ENCODE peak calls at places on chromosomes 5 and 9, in ten cellular contexts. One of them, this sample, is unnamed.

GRCh38 chr5:124628251-124628650 is 118.2 kb downstream of the ZNF608 start:
- DNase-seq in AML-193: no peak
- DNase-seq in K562: no peak
- DNase-seq in non-pigmented ciliary epithelial cell: no peak
- DNase-seq in glomerular endothelial cell: no peak
- DNase-seq in stimulated activated CD8-positive, alpha-beta memory T cell treated with anti-CD3 and anti-CD28 coated beads, Interleukin-15, amount 100 ng/mL, for 1 hour: no peak
- DNase-seq in ovary: no peak
- DNase-seq in GM20000: no peak
- DNase-seq in fibroblast of pulmonary artery: no peak
- DNase-seq in D721Med: no peak
- DNase-seq in this sample: no peak

GRCh38 chr9:115204827-115205506 is 87.0 kb upstream of the TNC start:
- DNase-seq in AML-193: peak
- DNase-seq in K562: no peak
- DNase-seq in non-pigmented ciliary epithelial cell: no peak
- DNase-seq in glomerular endothelial cell: no peak
- DNase-seq in stimulated activated CD8-positive, alpha-beta memory T cell treated with anti-CD3 and anti-CD28 coated beads, Interleukin-15, amount 100 ng/mL, for 1 hour: no peak
- DNase-seq in ovary: no peak
- DNase-seq in GM20000: peak
- DNase-seq in fibroblast of pulmonary artery: peak
- DNase-seq in D721Med: no peak
- DNase-seq in this sample: no peak

GRCh38 chr5:168939887-168940534 is 360.8 kb upstream of the PANK3 start:
- DNase-seq in AML-193: no peak
- DNase-seq in K562: no peak
- DNase-seq in non-pigmented ciliary epithelial cell: no peak
- DNase-seq in glomerular endothelial cell: no peak
- DNase-seq in stimulated activated CD8-positive, alpha-beta memory T cell treated with anti-CD3 and anti-CD28 coated beads, Interleukin-15, amount 100 ng/mL, for 1 hour: no peak
- DNase-seq in ovary: no peak
- DNase-seq in GM20000: no peak
- DNase-seq in fibroblast of pulmonary artery: no peak
- DNase-seq in D721Med: no peak
- DNase-seq in this sample: no peak

GRCh38 chr5:143499480-143500114 is 96.1 kb upstream of the NR3C1 start:
- DNase-seq in AML-193: no peak
- DNase-seq in K562: no peak
- DNase-seq in non-pigmented ciliary epithelial cell: no peak
- DNase-seq in glomerular endothelial cell: no peak
- DNase-seq in stimulated activated CD8-positive, alpha-beta memory T cell treated with anti-CD3 and anti-CD28 coated beads, Interleukin-15, amount 100 ng/mL, for 1 hour: no peak
- DNase-seq in ovary: no peak
- DNase-seq in GM20000: no peak
- DNase-seq in fibroblast of pulmonary artery: no peak
- DNase-seq in D721Med: no peak
- DNase-seq in this sample: peak

GRCh38 chr9:118059520-118060278 is 355.5 kb downstream of the TLR4 start:
- DNase-seq in AML-193: peak
- DNase-seq in K562: no peak
- DNase-seq in non-pigmented ciliary epithelial cell: no peak
- DNase-seq in glomerular endothelial cell: peak
- DNase-seq in stimulated activated CD8-positive, alpha-beta memory T cell treated with anti-CD3 and anti-CD28 coated beads, Interleukin-15, amount 100 ng/mL, for 1 hour: no peak
- DNase-seq in ovary: no peak
- DNase-seq in GM20000: no peak
- DNase-seq in fibroblast of pulmonary artery: peak
- DNase-seq in D721Med: no peak
- DNase-seq in this sample: peak

GRCh38 chr5:115855959-115856358 is 14.2 kb downstream of the AP3S1 start:
- DNase-seq in AML-193: peak
- DNase-seq in K562: no peak
- DNase-seq in non-pigmented ciliary epithelial cell: no peak
- DNase-seq in glomerular endothelial cell: no peak
- DNase-seq in stimulated activated CD8-positive, alpha-beta memory T cell treated with anti-CD3 and anti-CD28 coated beads, Interleukin-15, amount 100 ng/mL, for 1 hour: no peak
- DNase-seq in ovary: no peak
- DNase-seq in GM20000: no peak
- DNase-seq in fibroblast of pulmonary artery: peak
- DNase-seq in D721Med: no peak
- DNase-seq in this sample: no peak

GRCh38 chr5:145981612-145982571 is 45.5 kb downstream of the SH3RF2 start:
- DNase-seq in AML-193: peak
- DNase-seq in K562: no peak
- DNase-seq in non-pigmented ciliary epithelial cell: no peak
- DNase-seq in glomerular endothelial cell: no peak
- DNase-seq in stimulated activated CD8-positive, alpha-beta memory T cell treated with anti-CD3 and anti-CD28 coated beads, Interleukin-15, amount 100 ng/mL, for 1 hour: no peak
- DNase-seq in ovary: no peak
- DNase-seq in GM20000: no peak
- DNase-seq in fibroblast of pulmonary artery: no peak
- DNase-seq in D721Med: no peak
- DNase-seq in this sample: no peak

GRCh38 chr9:70021026-70021571 is 22.5 kb upstream of the MAMDC2 start:
- DNase-seq in AML-193: no peak
- DNase-seq in K562: no peak
- DNase-seq in non-pigmented ciliary epithelial cell: peak
- DNase-seq in glomerular endothelial cell: peak
- DNase-seq in stimulated activated CD8-positive, alpha-beta memory T cell treated with anti-CD3 and anti-CD28 coated beads, Interleukin-15, amount 100 ng/mL, for 1 hour: no peak
- DNase-seq in ovary: no peak
- DNase-seq in GM20000: no peak
- DNase-seq in fibroblast of pulmonary artery: peak
- DNase-seq in D721Med: no peak
- DNase-seq in this sample: no peak

GRCh38 chr5:179599973-179600372 is 23.5 kb downstream of the HNRNPH1 start:
- DNase-seq in AML-193: no peak
- DNase-seq in K562: no peak
- DNase-seq in non-pigmented ciliary epithelial cell: no peak
- DNase-seq in glomerular endothelial cell: no peak
- DNase-seq in stimulated activated CD8-positive, alpha-beta memory T cell treated with anti-CD3 and anti-CD28 coated beads, Interleukin-15, amount 100 ng/mL, for 1 hour: no peak
- DNase-seq in ovary: no peak
- DNase-seq in GM20000: no peak
- DNase-seq in fibroblast of pulmonary artery: no peak
- DNase-seq in D721Med: no peak
- DNase-seq in this sample: no peak

GRCh38 chr9:129311638-129312037 is 133.6 kb upstream of the IER5L start:
- DNase-seq in AML-193: no peak
- DNase-seq in K562: no peak
- DNase-seq in non-pigmented ciliary epithelial cell: no peak
- DNase-seq in glomerular endothelial cell: no peak
- DNase-seq in stimulated activated CD8-positive, alpha-beta memory T cell treated with anti-CD3 and anti-CD28 coated beads, Interleukin-15, amount 100 ng/mL, for 1 hour: no peak
- DNase-seq in ovary: peak
- DNase-seq in GM20000: no peak
- DNase-seq in fibroblast of pulmonary artery: no peak
- DNase-seq in D721Med: no peak
- DNase-seq in this sample: no peak

GRCh38 chr5:54742417-54742889 is 224.9 kb downstream of the SNX18 start:
- DNase-seq in AML-193: no peak
- DNase-seq in K562: peak
- DNase-seq in non-pigmented ciliary epithelial cell: peak
- DNase-seq in glomerular endothelial cell: no peak
- DNase-seq in stimulated activated CD8-positive, alpha-beta memory T cell treated with anti-CD3 and anti-CD28 coated beads, Interleukin-15, amount 100 ng/mL, for 1 hour: no peak
- DNase-seq in ovary: no peak
- DNase-seq in GM20000: no peak
- DNase-seq in fibroblast of pulmonary artery: peak
- DNase-seq in D721Med: no peak
- DNase-seq in this sample: no peak

GRCh38 chr9:9790216-9790872 is 822.5 kb downstream of the PTPRD start:
- DNase-seq in AML-193: peak
- DNase-seq in K562: no peak
- DNase-seq in non-pigmented ciliary epithelial cell: no peak
- DNase-seq in glomerular endothelial cell: peak
- DNase-seq in stimulated activated CD8-positive, alpha-beta memory T cell treated with anti-CD3 and anti-CD28 coated beads, Interleukin-15, amount 100 ng/mL, for 1 hour: no peak
- DNase-seq in ovary: no peak
- DNase-seq in GM20000: peak
- DNase-seq in fibroblast of pulmonary artery: peak
- DNase-seq in D721Med: no peak
- DNase-seq in this sample: peak

GRCh38 chr9:27425827-27426716 is 98.0 kb upstream of the IFNK start:
- DNase-seq in AML-193: no peak
- DNase-seq in K562: no peak
- DNase-seq in non-pigmented ciliary epithelial cell: no peak
- DNase-seq in glomerular endothelial cell: no peak
- DNase-seq in stimulated activated CD8-positive, alpha-beta memory T cell treated with anti-CD3 and anti-CD28 coated beads, Interleukin-15, amount 100 ng/mL, for 1 hour: no peak
- DNase-seq in ovary: no peak
- DNase-seq in GM20000: no peak
- DNase-seq in fibroblast of pulmonary artery: no peak
- DNase-seq in D721Med: no peak
- DNase-seq in this sample: no peak

GRCh38 chr9:89871871-89872331 is 267.1 kb downstream of the GADD45G start:
- DNase-seq in AML-193: no peak
- DNase-seq in K562: no peak
- DNase-seq in non-pigmented ciliary epithelial cell: no peak
- DNase-seq in glomerular endothelial cell: no peak
- DNase-seq in stimulated activated CD8-positive, alpha-beta memory T cell treated with anti-CD3 and anti-CD28 coated beads, Interleukin-15, amount 100 ng/mL, for 1 hour: no peak
- DNase-seq in ovary: peak
- DNase-seq in GM20000: no peak
- DNase-seq in fibroblast of pulmonary artery: no peak
- DNase-seq in D721Med: no peak
- DNase-seq in this sample: no peak

GRCh38 chr5:27026791-27027190 is 11.6 kb downstream of the CDH9 start:
- DNase-seq in AML-193: no peak
- DNase-seq in K562: no peak
- DNase-seq in non-pigmented ciliary epithelial cell: no peak
- DNase-seq in glomerular endothelial cell: no peak
- DNase-seq in stimulated activated CD8-positive, alpha-beta memory T cell treated with anti-CD3 and anti-CD28 coated beads, Interleukin-15, amount 100 ng/mL, for 1 hour: no peak
- DNase-seq in ovary: no peak
- DNase-seq in GM20000: no peak
- DNase-seq in fibroblast of pulmonary artery: no peak
- DNase-seq in D721Med: no peak
- DNase-seq in this sample: no peak

GRCh38 chr9:95383198-95383673 is 65.7 kb upstream of the FANCC start:
- DNase-seq in AML-193: no peak
- DNase-seq in K562: no peak
- DNase-seq in non-pigmented ciliary epithelial cell: peak
- DNase-seq in glomerular endothelial cell: no peak
- DNase-seq in stimulated activated CD8-positive, alpha-beta memory T cell treated with anti-CD3 and anti-CD28 coated beads, Interleukin-15, amount 100 ng/mL, for 1 hour: no peak
- DNase-seq in ovary: no peak
- DNase-seq in GM20000: no peak
- DNase-seq in fibroblast of pulmonary artery: peak
- DNase-seq in D721Med: no peak
- DNase-seq in this sample: no peak

GRCh38 chr5:16914584-16914983 is 21.5 kb downstream of the MYO10 start:
- DNase-seq in AML-193: no peak
- DNase-seq in K562: no peak
- DNase-seq in non-pigmented ciliary epithelial cell: no peak
- DNase-seq in glomerular endothelial cell: no peak
- DNase-seq in stimulated activated CD8-positive, alpha-beta memory T cell treated with anti-CD3 and anti-CD28 coated beads, Interleukin-15, amount 100 ng/mL, for 1 hour: no peak
- DNase-seq in ovary: no peak
- DNase-seq in GM20000: no peak
- DNase-seq in fibroblast of pulmonary artery: no peak
- DNase-seq in D721Med: no peak
- DNase-seq in this sample: no peak

GRCh38 chr5:78638423-78638822 is 10.1 kb downstream of the LHFPL2 start:
- DNase-seq in AML-193: no peak
- DNase-seq in K562: no peak
- DNase-seq in non-pigmented ciliary epithelial cell: peak
- DNase-seq in glomerular endothelial cell: peak
- DNase-seq in stimulated activated CD8-positive, alpha-beta memory T cell treated with anti-CD3 and anti-CD28 coated beads, Interleukin-15, amount 100 ng/mL, for 1 hour: no peak
- DNase-seq in ovary: peak
- DNase-seq in GM20000: no peak
- DNase-seq in fibroblast of pulmonary artery: peak
- DNase-seq in D721Med: no peak
- DNase-seq in this sample: no peak

GRCh38 chr9:93635186-93636107 is 59.1 kb downstream of the PHF2 start:
- DNase-seq in AML-193: no peak
- DNase-seq in K562: no peak
- DNase-seq in non-pigmented ciliary epithelial cell: no peak
- DNase-seq in glomerular endothelial cell: no peak
- DNase-seq in stimulated activated CD8-positive, alpha-beta memory T cell treated with anti-CD3 and anti-CD28 coated beads, Interleukin-15, amount 100 ng/mL, for 1 hour: no peak
- DNase-seq in ovary: peak
- DNase-seq in GM20000: no peak
- DNase-seq in fibroblast of pulmonary artery: no peak
- DNase-seq in D721Med: no peak
- DNase-seq in this sample: no peak

GRCh38 chr9:134688231-134688630 is 46.6 kb downstream of the COL5A1 start:
- DNase-seq in AML-193: no peak
- DNase-seq in K562: no peak
- DNase-seq in non-pigmented ciliary epithelial cell: no peak
- DNase-seq in glomerular endothelial cell: no peak
- DNase-seq in stimulated activated CD8-positive, alpha-beta memory T cell treated with anti-CD3 and anti-CD28 coated beads, Interleukin-15, amount 100 ng/mL, for 1 hour: no peak
- DNase-seq in ovary: peak
- DNase-seq in GM20000: no peak
- DNase-seq in fibroblast of pulmonary artery: no peak
- DNase-seq in D721Med: no peak
- DNase-seq in this sample: no peak

GRCh38 chr9:125839322-125839721 is 92.1 kb downstream of the PBX3 start:
- DNase-seq in AML-193: peak
- DNase-seq in K562: no peak
- DNase-seq in non-pigmented ciliary epithelial cell: no peak
- DNase-seq in glomerular endothelial cell: no peak
- DNase-seq in stimulated activated CD8-positive, alpha-beta memory T cell treated with anti-CD3 and anti-CD28 coated beads, Interleukin-15, amount 100 ng/mL, for 1 hour: no peak
- DNase-seq in ovary: no peak
- DNase-seq in GM20000: no peak
- DNase-seq in fibroblast of pulmonary artery: no peak
- DNase-seq in D721Med: no peak
- DNase-seq in this sample: no peak

GRCh38 chr9:4290427-4290837 is 9.4 kb downstream of the GLIS3 start:
- DNase-seq in AML-193: no peak
- DNase-seq in K562: no peak
- DNase-seq in non-pigmented ciliary epithelial cell: no peak
- DNase-seq in glomerular endothelial cell: no peak
- DNase-seq in stimulated activated CD8-positive, alpha-beta memory T cell treated with anti-CD3 and anti-CD28 coated beads, Interleukin-15, amount 100 ng/mL, for 1 hour: no peak
- DNase-seq in ovary: no peak
- DNase-seq in GM20000: no peak
- DNase-seq in fibroblast of pulmonary artery: no peak
- DNase-seq in D721Med: no peak
- DNase-seq in this sample: no peak

GRCh38 chr5:68217476-68217984 is 2.0 kb downstream of the PIK3R1 start:
- DNase-seq in AML-193: no peak
- DNase-seq in K562: no peak
- DNase-seq in non-pigmented ciliary epithelial cell: no peak
- DNase-seq in glomerular endothelial cell: no peak
- DNase-seq in stimulated activated CD8-positive, alpha-beta memory T cell treated with anti-CD3 and anti-CD28 coated beads, Interleukin-15, amount 100 ng/mL, for 1 hour: no peak
- DNase-seq in ovary: no peak
- DNase-seq in GM20000: no peak
- DNase-seq in fibroblast of pulmonary artery: peak
- DNase-seq in D721Med: no peak
- DNase-seq in this sample: no peak

GRCh38 chr5:84032404-84032803 is 311.7 kb upstream of the HAPLN1 start:
- DNase-seq in AML-193: no peak
- DNase-seq in K562: no peak
- DNase-seq in non-pigmented ciliary epithelial cell: no peak
- DNase-seq in glomerular endothelial cell: no peak
- DNase-seq in stimulated activated CD8-positive, alpha-beta memory T cell treated with anti-CD3 and anti-CD28 coated beads, Interleukin-15, amount 100 ng/mL, for 1 hour: no peak
- DNase-seq in ovary: no peak
- DNase-seq in GM20000: no peak
- DNase-seq in fibroblast of pulmonary artery: peak
- DNase-seq in D721Med: no peak
- DNase-seq in this sample: no peak

GRCh38 chr5:88509403-88509802 is 240.8 kb upstream of the TMEM161B start:
- DNase-seq in AML-193: no peak
- DNase-seq in K562: no peak
- DNase-seq in non-pigmented ciliary epithelial cell: no peak
- DNase-seq in glomerular endothelial cell: no peak
- DNase-seq in stimulated activated CD8-positive, alpha-beta memory T cell treated with anti-CD3 and anti-CD28 coated beads, Interleukin-15, amount 100 ng/mL, for 1 hour: no peak
- DNase-seq in ovary: no peak
- DNase-seq in GM20000: no peak
- DNase-seq in fibroblast of pulmonary artery: no peak
- DNase-seq in D721Med: no peak
- DNase-seq in this sample: no peak

This sample was measured in Jurkat, Clone E6-1.